ENCODE peak calls at places on chromosomes 3 and 15, in six cellular contexts. H, E, W, Y, U and L are unnamed samples.

GRCh38 chr3:135023985-135024658 is 229.1 kb downstream of the EPHB1 start:
- DNase-seq in Y (no peak), W (no peak), H (no peak), E (no peak), U (no peak), L (no peak)

GRCh38 chr3:134533493-134533892 is 47.6 kb downstream of the CEP63 start:
- DNase-seq in W (no peak), Y (no peak), H (no peak), U (no peak), E (no peak), L (no peak)

GRCh38 chr3:112734171-112734570 is 93.2 kb upstream of the CCDC80 start:
- DNase-seq in W (no peak), E (no peak), H (no peak), Y (no peak), U (no peak), L (no peak)

GRCh38 chr15:44137750-44138149 is 57.3 kb downstream of the FRMD5 start:
- DNase-seq in W (no peak), U (no peak), Y (no peak), H (no peak), E (no peak), L (peak; percentile 66)

GRCh38 chr3:187798531-187799520 is 53.6 kb upstream of the BCL6 start:
- DNase-seq in E (no peak), H (no peak), Y (no peak), U (no peak), W (no peak), L (no peak)

GRCh38 chr3:129277829-129278271 is 820 bp upstream of the HMCES start:
- DNase-seq in U (no peak), E (no peak), W (no peak), Y (no peak), H (peak; percentile 18), L (no peak)

GRCh38 chr3:126034481-126035361 is 49.2 kb downstream of the SLC41A3 start:
- DNase-seq in W (no peak), U (no peak), Y (peak; percentile 49), H (no peak), E (no peak), L (peak; percentile 20)

GRCh38 chr15:43911235-43911661 is 84.4 kb downstream of the WDR76 start:
- DNase-seq in E (peak; percentile 61), Y (no peak), H (peak; percentile 62), U (peak; percentile 44), W (no peak), L (no peak)

GRCh38 chr3:69828817-69829216 is 89.6 kb downstream of the MITF start:
- DNase-seq in H (no peak), W (no peak), U (no peak), E (no peak), Y (no peak), L (no peak)
- H3K27ac ChIP-seq in H (no peak overlapping the region), W (no peak overlapping the region), U (no peak overlapping the region), E (no peak overlapping the region), Y (no peak overlapping the region), L (no peak overlapping the region)

GRCh38 chr3:122560680-122561079 is 3.4 kb downstream of the PARP9 start:
- DNase-seq in Y (no peak), U (peak; percentile 50), E (no peak), H (peak; percentile 23), W (no peak), L (peak; percentile 63)
- TF ChIP-seq CTCF in Y (peak; percentile 66), U (peak; percentile 35), E (peak; percentile 60), H (peak; percentile 52), W (peak; percentile 61), L (peak; percentile 67)

GRCh38 chr3:149247025-149247710 is 25.5 kb upstream of the CP start:
- DNase-seq in W (no peak), U (no peak), E (no peak), Y (no peak), H (no peak), L (no peak)

GRCh38 chr3:149251186-149251585 is 29.6 kb upstream of the CP start:
- DNase-seq in W (no peak), Y (no peak), E (no peak), H (no peak), U (no peak), L (no peak)

GRCh38 chr3:149252272-149252671 is 30.6 kb upstream of the CP start:
- DNase-seq in E (no peak), Y (no peak), W (no peak), H (no peak), U (no peak), L (no peak)

GRCh38 chr3:149245738-149246451 is 24.3 kb upstream of the CP start:
- DNase-seq in U (no peak), Y (no peak), H (no peak), W (no peak), E (no peak), L (no peak)

DNA sequence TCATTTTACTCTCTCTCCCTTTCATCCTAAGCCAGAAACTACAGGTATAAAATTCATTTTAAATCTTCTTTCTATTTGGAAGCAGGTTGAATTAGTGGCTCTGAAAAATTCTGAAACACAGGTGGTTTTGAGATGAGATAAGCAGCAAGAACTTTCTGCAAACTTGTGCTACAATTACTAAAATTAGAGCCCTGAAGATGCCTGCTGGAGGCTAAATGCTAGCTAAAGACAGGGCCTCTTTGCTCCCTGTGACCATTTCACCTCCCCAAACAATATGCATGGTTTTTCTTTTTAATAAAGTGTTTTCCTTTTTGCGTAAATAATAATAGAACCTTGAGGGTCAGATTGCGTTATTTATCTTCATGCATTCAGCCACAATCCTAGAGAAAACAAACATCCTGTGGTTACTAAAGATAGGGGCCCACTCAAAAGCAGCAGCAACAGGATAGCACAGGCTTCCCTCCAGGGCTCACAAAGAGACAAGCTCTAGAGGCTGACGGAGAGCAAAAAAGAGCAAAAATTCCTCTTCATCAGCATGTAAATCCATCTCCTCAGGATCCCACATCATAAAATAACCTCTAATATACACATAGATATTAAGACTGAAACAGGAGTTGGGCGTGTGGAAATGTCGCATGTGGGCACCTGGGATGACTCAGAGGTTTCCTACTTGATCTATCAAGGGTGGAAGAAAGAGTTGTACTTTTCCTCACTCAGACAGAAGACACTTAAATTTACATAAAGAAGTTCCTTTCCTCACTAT is 26.5 kb upstream of the CP start:
- DNase-seq in W (no peak), U (no peak), Y (no peak), E (no peak), H (no peak), L (no peak)
- H3K4me1 ChIP-seq in W (peaks cover 6% of the 10 kb centered on the region), U (peaks cover 20% of the 10 kb centered on the region), Y (no peaks in the 10 kb centered on the region), E (peaks cover 26% of the 10 kb centered on the region), H (peaks cover 20% of the 10 kb centered on the region), L (peaks cover 16% of the 10 kb centered on the region)

GRCh38 chr15:90047956-90048575 is 46.9 kb downstream of the ZNF710 start:
- DNase-seq in H (no peak), E (no peak), W (no peak), U (no peak), Y (no peak), L (no peak)
- H3K27ac ChIP-seq in H (no peak overlapping the region), E (no peak overlapping the region), W (no peak overlapping the region), U (no peak overlapping the region), Y (no peak overlapping the region), L (no peak overlapping the region)

GRCh38 chr3:179837374-179837773 is 184.5 kb downstream of the USP13 start:
- DNase-seq in E (no peak), U (no peak), Y (no peak), W (no peak), H (no peak), L (no peak)
- TF ChIP-seq CTCF in E (no peak), U (no peak), Y (no peak), W (no peak), H (no peak), L (no peak)

GRCh38 chr3:71397046-71397445 is 186.5 kb downstream of the FOXP1 start:
- DNase-seq in H (peak; percentile 18), Y (no peak), W (no peak), E (no peak), U (peak; percentile 87), L (no peak)

GRCh38 chr3:71399478-71399877 is 184.1 kb downstream of the FOXP1 start:
- DNase-seq in W (no peak), H (no peak), U (no peak), Y (no peak), E (no peak), L (no peak)

GRCh38 chr3:71395927-71396695 is 187.4 kb downstream of the FOXP1 start:
- DNase-seq in U (peak; percentile 26), H (no peak), E (no peak), Y (no peak), W (no peak), L (no peak)

GRCh38 chr3:71400986-71401451 is 182.5 kb downstream of the FOXP1 start:
- DNase-seq in E (no peak), Y (no peak), H (no peak), U (no peak), W (no peak), L (no peak)

DNA sequence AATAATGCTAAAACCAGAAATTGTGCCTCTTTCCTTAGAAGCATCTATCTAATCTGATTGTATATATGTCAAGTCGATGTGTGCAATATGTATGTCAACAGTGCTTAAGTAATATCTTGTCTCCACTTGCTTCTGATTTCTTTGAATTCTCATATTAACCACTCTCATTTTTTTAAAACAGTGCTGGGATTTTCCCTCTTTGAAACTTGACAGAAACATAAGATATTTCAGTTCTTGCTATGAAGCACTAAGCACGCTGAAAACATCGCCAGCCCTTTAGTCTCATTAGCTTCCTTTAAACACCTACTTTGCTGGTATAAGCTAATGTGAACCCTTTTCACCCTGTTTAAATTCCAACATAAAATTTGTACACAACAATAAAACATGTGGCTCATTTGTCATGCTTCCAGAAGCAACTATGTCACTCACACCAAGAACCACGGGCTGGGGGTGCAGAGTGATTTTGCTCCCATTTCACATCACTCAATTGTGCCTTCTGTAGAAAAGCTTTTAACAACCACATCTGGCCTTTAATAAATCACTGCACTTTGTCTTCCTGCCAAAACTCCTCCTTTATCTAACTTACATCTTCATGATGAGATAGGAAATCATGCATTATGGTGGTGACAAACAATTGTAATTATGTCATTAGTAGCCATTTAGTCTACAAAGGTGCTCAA is 185.2 kb downstream of the FOXP1 start:
- DNase-seq in H (no peak), W (no peak), U (no peak), E (no peak), Y (no peak), L (no peak)
- H3K4me1 ChIP-seq in H (peaks cover 20% of the 10 kb centered on the region), W (no peaks in the 10 kb centered on the region), U (peaks cover 11% of the 10 kb centered on the region), E (peaks cover 32% of the 10 kb centered on the region), Y (no peaks in the 10 kb centered on the region), L (peaks cover 11% of the 10 kb centered on the region)